ENCODE peak calls at places on chromosomes 6 and 20, in seven cellular contexts. One of them, this sample, is unnamed.

GRCh38 chr6:34953084-34954025 is 64.3 kb downstream of the ANKS1A start:
- DNase-seq in iPS-NIHi11: no peak
- DNase-seq in heart left ventricle: no peak
- DNase-seq in T-helper 9 cell: no peak
- DNase-seq in HAP-1: peak
- DNase-seq in naive thymus-derived CD4-positive, alpha-beta T cell: no peak
- DNase-seq in HCEC 1CT: peak
- DNase-seq in this sample: no peak

GRCh38 chr6:5214570-5215052 is 46.1 kb downstream of the LYRM4 start:
- DNase-seq in T-helper 9 cell: no peak
- DNase-seq in naive thymus-derived CD4-positive, alpha-beta T cell: peak
- DNase-seq in iPS-NIHi11: peak
- DNase-seq in heart left ventricle: peak
- DNase-seq in HAP-1: peak
- DNase-seq in HCEC 1CT: no peak
- DNase-seq in this sample: peak

GRCh38 chr6:146985111-146985510 is 219.1 kb upstream of the STXBP5 start:
- DNase-seq in naive thymus-derived CD4-positive, alpha-beta T cell: no peak
- DNase-seq in T-helper 9 cell: no peak
- DNase-seq in iPS-NIHi11: no peak
- DNase-seq in heart left ventricle: no peak
- DNase-seq in HAP-1: peak
- DNase-seq in HCEC 1CT: no peak
- DNase-seq in this sample: no peak

GRCh38 chr20:57651977-57652864 is 32.0 kb upstream of the ZBP1 start:
- DNase-seq in iPS-NIHi11: peak
- DNase-seq in HCEC 1CT: no peak
- DNase-seq in HAP-1: no peak
- DNase-seq in T-helper 9 cell: no peak
- DNase-seq in heart left ventricle: peak
- DNase-seq in naive thymus-derived CD4-positive, alpha-beta T cell: peak
- DNase-seq in this sample: no peak

GRCh38 chr6:15365273-15365687 is 119.4 kb downstream of the JARID2 start:
- DNase-seq in T-helper 9 cell: peak
- DNase-seq in iPS-NIHi11: peak
- DNase-seq in HCEC 1CT: peak
- DNase-seq in naive thymus-derived CD4-positive, alpha-beta T cell: no peak
- DNase-seq in HAP-1: peak
- DNase-seq in heart left ventricle: peak
- DNase-seq in this sample: peak

GRCh38 chr6:94323853-94324252 is 904.5 kb upstream of the EPHA7 start:
- DNase-seq in T-helper 9 cell: no peak
- DNase-seq in iPS-NIHi11: no peak
- DNase-seq in heart left ventricle: no peak
- DNase-seq in HCEC 1CT: no peak
- DNase-seq in HAP-1: no peak
- DNase-seq in naive thymus-derived CD4-positive, alpha-beta T cell: no peak
- DNase-seq in this sample: peak

GRCh38 chr20:53935353-53936084 is 134.9 kb downstream of the BCAS1 start:
- DNase-seq in heart left ventricle: no peak
- DNase-seq in iPS-NIHi11: no peak
- DNase-seq in T-helper 9 cell: no peak
- DNase-seq in naive thymus-derived CD4-positive, alpha-beta T cell: no peak
- DNase-seq in HAP-1: no peak
- DNase-seq in HCEC 1CT: no peak
- DNase-seq in this sample: peak

GRCh38 chr20:62523473-62524203 is 47.8 kb upstream of the GATA5 start:
- DNase-seq in T-helper 9 cell: peak
- DNase-seq in HAP-1: no peak
- DNase-seq in naive thymus-derived CD4-positive, alpha-beta T cell: peak
- DNase-seq in heart left ventricle: no peak
- DNase-seq in HCEC 1CT: no peak
- DNase-seq in iPS-NIHi11: peak
- DNase-seq in this sample: peak

GRCh38 chr6:153140299-153140698 is 9.2 kb upstream of the RGS17 start:
- DNase-seq in iPS-NIHi11: no peak
- DNase-seq in HAP-1: no peak
- DNase-seq in heart left ventricle: no peak
- DNase-seq in T-helper 9 cell: no peak
- DNase-seq in HCEC 1CT: no peak
- DNase-seq in naive thymus-derived CD4-positive, alpha-beta T cell: no peak
- DNase-seq in this sample: no peak

GRCh38 chr6:129929433-129929832 is 68.3 kb upstream of the TMEM244 start:
- DNase-seq in T-helper 9 cell: no peak
- DNase-seq in iPS-NIHi11: no peak
- DNase-seq in HCEC 1CT: peak
- DNase-seq in naive thymus-derived CD4-positive, alpha-beta T cell: no peak
- DNase-seq in heart left ventricle: no peak
- DNase-seq in HAP-1: no peak
- DNase-seq in this sample: no peak

GRCh38 chr6:77123527-77123926 is 339.8 kb downstream of the HTR1B start:
- DNase-seq in heart left ventricle: no peak
- DNase-seq in naive thymus-derived CD4-positive, alpha-beta T cell: no peak
- DNase-seq in HCEC 1CT: no peak
- DNase-seq in HAP-1: no peak
- DNase-seq in iPS-NIHi11: no peak
- DNase-seq in T-helper 9 cell: no peak
- DNase-seq in this sample: no peak

GRCh38 chr20:62224113-62224855 is 4.2 kb upstream of the HRH3 start:
- DNase-seq in T-helper 9 cell: no peak
- DNase-seq in heart left ventricle: no peak
- DNase-seq in HAP-1: no peak
- DNase-seq in naive thymus-derived CD4-positive, alpha-beta T cell: no peak
- DNase-seq in HCEC 1CT: no peak
- DNase-seq in iPS-NIHi11: no peak
- DNase-seq in this sample: no peak

GRCh38 chr6:37625591-37626374 is 71.9 kb downstream of the MDGA1 start:
- DNase-seq in heart left ventricle: no peak
- DNase-seq in naive thymus-derived CD4-positive, alpha-beta T cell: no peak
- DNase-seq in T-helper 9 cell: no peak
- DNase-seq in HCEC 1CT: no peak
- DNase-seq in HAP-1: no peak
- DNase-seq in iPS-NIHi11: peak
- DNase-seq in this sample: no peak

GRCh38 chr6:22381810-22382512 is 85.1 kb upstream of the PRL start:
- DNase-seq in HAP-1: no peak
- DNase-seq in iPS-NIHi11: no peak
- DNase-seq in HCEC 1CT: no peak
- DNase-seq in T-helper 9 cell: no peak
- DNase-seq in naive thymus-derived CD4-positive, alpha-beta T cell: no peak
- DNase-seq in heart left ventricle: no peak
- DNase-seq in this sample: no peak

GRCh38 chr6:111721677-111722219 is 116.1 kb upstream of the TRAF3IP2 start:
- DNase-seq in HCEC 1CT: peak
- DNase-seq in HAP-1: no peak
- DNase-seq in naive thymus-derived CD4-positive, alpha-beta T cell: no peak
- DNase-seq in T-helper 9 cell: peak
- DNase-seq in iPS-NIHi11: peak
- DNase-seq in heart left ventricle: peak
- DNase-seq in this sample: peak

GRCh38 chr20:48238781-48239180 is 453.5 kb upstream of the SULF2 start:
- DNase-seq in HAP-1: no peak
- DNase-seq in iPS-NIHi11: no peak
- DNase-seq in T-helper 9 cell: no peak
- DNase-seq in naive thymus-derived CD4-positive, alpha-beta T cell: no peak
- DNase-seq in heart left ventricle: no peak
- DNase-seq in HCEC 1CT: no peak
- DNase-seq in this sample: no peak

GRCh38 chr20:59643616-59644061 is 39.3 kb downstream of the PHACTR3 start:
- DNase-seq in HAP-1: no peak
- DNase-seq in iPS-NIHi11: no peak
- DNase-seq in naive thymus-derived CD4-positive, alpha-beta T cell: no peak
- DNase-seq in HCEC 1CT: no peak
- DNase-seq in heart left ventricle: no peak
- DNase-seq in T-helper 9 cell: no peak
- DNase-seq in this sample: no peak

GRCh38 chr6:157607317-157608109 is 215.5 kb upstream of the SNX9 start:
- DNase-seq in HCEC 1CT: no peak
- DNase-seq in HAP-1: no peak
- DNase-seq in iPS-NIHi11: peak
- DNase-seq in heart left ventricle: no peak
- DNase-seq in naive thymus-derived CD4-positive, alpha-beta T cell: no peak
- DNase-seq in T-helper 9 cell: no peak
- DNase-seq in this sample: no peak

GRCh38 chr6:105482227-105482839 is 79.5 kb upstream of the PREP start:
- DNase-seq in T-helper 9 cell: no peak
- DNase-seq in heart left ventricle: peak
- DNase-seq in HAP-1: no peak
- DNase-seq in HCEC 1CT: no peak
- DNase-seq in naive thymus-derived CD4-positive, alpha-beta T cell: no peak
- DNase-seq in iPS-NIHi11: no peak
- DNase-seq in this sample: peak

GRCh38 chr6:131766631-131767030 is 41.2 kb upstream of the ENPP1 start:
- DNase-seq in heart left ventricle: no peak
- DNase-seq in HAP-1: no peak
- DNase-seq in T-helper 9 cell: no peak
- DNase-seq in iPS-NIHi11: no peak
- DNase-seq in HCEC 1CT: no peak
- DNase-seq in naive thymus-derived CD4-positive, alpha-beta T cell: no peak
- DNase-seq in this sample: no peak

GRCh38 chr20:33030569-33030968 is 879 bp upstream of the BPIFB6 start:
- DNase-seq in T-helper 9 cell: no peak
- DNase-seq in HCEC 1CT: no peak
- DNase-seq in naive thymus-derived CD4-positive, alpha-beta T cell: no peak
- DNase-seq in HAP-1: no peak
- DNase-seq in heart left ventricle: no peak
- DNase-seq in iPS-NIHi11: no peak
- DNase-seq in this sample: no peak

GRCh38 chr6:134816780-134817179 is 133.1 kb downstream of the ALDH8A1 start:
- DNase-seq in heart left ventricle: no peak
- DNase-seq in iPS-NIHi11: no peak
- DNase-seq in HAP-1: no peak
- DNase-seq in T-helper 9 cell: no peak
- DNase-seq in HCEC 1CT: peak
- DNase-seq in naive thymus-derived CD4-positive, alpha-beta T cell: no peak
- DNase-seq in this sample: no peak

GRCh38 chr6:34383651-34384304 is 8.7 kb downstream of the NUDT3 start:
- DNase-seq in naive thymus-derived CD4-positive, alpha-beta T cell: no peak
- DNase-seq in iPS-NIHi11: no peak
- DNase-seq in HAP-1: no peak
- DNase-seq in T-helper 9 cell: no peak
- DNase-seq in heart left ventricle: no peak
- DNase-seq in HCEC 1CT: no peak
- DNase-seq in this sample: no peak

GRCh38 chr6:18997375-18997826 is 610.3 kb downstream of the RNF144B start:
- DNase-seq in HCEC 1CT: no peak
- DNase-seq in heart left ventricle: no peak
- DNase-seq in naive thymus-derived CD4-positive, alpha-beta T cell: no peak
- DNase-seq in iPS-NIHi11: peak
- DNase-seq in HAP-1: peak
- DNase-seq in T-helper 9 cell: no peak
- DNase-seq in this sample: peak

GRCh38 chr20:31602779-31603441 is 2.2 kb upstream of the ID1 start:
- DNase-seq in T-helper 9 cell: no peak
- DNase-seq in naive thymus-derived CD4-positive, alpha-beta T cell: no peak
- DNase-seq in heart left ventricle: no peak
- DNase-seq in HCEC 1CT: peak
- DNase-seq in iPS-NIHi11: no peak
- DNase-seq in HAP-1: no peak
- DNase-seq in this sample: no peak

GRCh38 chr6:169452869-169453186 is 199.2 kb upstream of the THBS2 start:
- DNase-seq in T-helper 9 cell: no peak
- DNase-seq in HCEC 1CT: no peak
- DNase-seq in HAP-1: no peak
- DNase-seq in heart left ventricle: no peak
- DNase-seq in iPS-NIHi11: no peak
- DNase-seq in naive thymus-derived CD4-positive, alpha-beta T cell: no peak
- DNase-seq in this sample: no peak